ENCODE peak calls at places on chromosomes 2 and 18, in seven cellular contexts. R, F, H, C, G, J and N are unnamed samples.

GRCh38 chr18:76995896-76996295 is 136.7 kb downstream of the MBP start:
- DNase-seq in R (no peak), G (no peak), C (no peak), H (no peak), J (no peak), F (no peak), N (no peak)

GRCh38 chr2:230991598-230991997 is 4.3 kb upstream of the SPATA3 start:
- DNase-seq in C (no peak), F (no peak), J (no peak), G (no peak), R (no peak), H (no peak), N (no peak)

GRCh38 chr18:24497052-24497754 is 36.8 kb downstream of the HRH4 start:
- DNase-seq in J (no peak), R (no peak), H (no peak), G (no peak), F (no peak), C (no peak), N (no peak)

GRCh38 chr2:65880451-65880850 is 448.1 kb upstream of the SPRED2 start:
- DNase-seq in J (no peak), R (no peak), G (no peak), H (no peak), F (no peak), C (no peak), N (no peak)

GRCh38 chr2:224190871-224191270 is 151.8 kb upstream of the SERPINE2 start:
- DNase-seq in G (no peak), C (no peak), H (no peak), F (no peak), J (no peak), R (no peak), N (no peak)

GRCh38 chr18:7330041-7330440 is 99.2 kb downstream of the LRRC30 start:
- DNase-seq in C (no peak), F (no peak), G (no peak), J (no peak), H (no peak), R (no peak), N (no peak)

GRCh38 chr18:39600894-39601293 is 2035.3 kb upstream of the CELF4 start:
- DNase-seq in F (no peak), G (no peak), C (no peak), R (no peak), J (no peak), H (no peak), N (no peak)

GRCh38 chr18:26258711-26259110 is 32.5 kb downstream of the TAF4B start:
- DNase-seq in G (no peak), F (no peak), H (no peak), J (no peak), C (no peak), R (no peak), N (no peak)